ENCODE peak calls at places on chromosome 9, in five cellular contexts. I, F, Q, H and K are unnamed samples.

GRCh38 chr9:15529566-15530324 is 19.0 kb upstream of the PSIP1 start:
- DNase-seq in H (no peak), Q (no peak), I (no peak), F (peak), K (no peak)

GRCh38 chr9:72534931-72535330 is 13.5 kb downstream of the TMC1 start:
- DNase-seq in Q (no peak), I (no peak), H (no peak), F (no peak), K (no peak)

GRCh38 chr9:128987800-128988199 is 40.3 kb downstream of the NUP188 start:
- DNase-seq in I (no peak), Q (no peak), F (no peak), H (no peak), K (no peak)

GRCh38 chr9:137683307-137683864 is 64.6 kb downstream of the EHMT1 start:
- DNase-seq in I (no peak), H (no peak), F (no peak), Q (no peak), K (no peak)

GRCh38 chr9:97980479-97980803 is 2.7 kb upstream of the ANP32B start:
- DNase-seq in I (no peak), Q (no peak), F (no peak), H (peak), K (peak)

GRCh38 chr9:114156658-114157421 is 1.5 kb downstream of the COL27A1 start:
- DNase-seq in I (no peak), Q (peak), F (no peak), H (peak), K (peak)

GRCh38 chr9:133584559-133585476 is 24.4 kb downstream of the FAM163B start:
- DNase-seq in H (no peak), Q (no peak), F (no peak), I (no peak), K (peak)

GRCh38 chr9:88388886-88389617 is 808 bp downstream of the SPIN1 start:
- DNase-seq in I (peak), Q (peak), F (no peak), H (peak), K (peak)

GRCh38 chr9:109336409-109336808 is 15.6 kb upstream of the EPB41L4B start:
- DNase-seq in Q (no peak), H (no peak), F (no peak), I (no peak), K (no peak)

GRCh38 chr9:131739192-131739961 is 499 bp downstream of the RAPGEF1 start:
- DNase-seq in I (peak), Q (peak), H (peak), F (no peak), K (peak)

GRCh38 chr9:112820886-112821285 is 69.8 kb downstream of the SLC46A2 start:
- DNase-seq in I (no peak), Q (no peak), F (no peak), H (no peak), K (no peak)